ENCODE peak calls at places on chromosome X, in six cellular contexts. N is stimulated activated CD8-positive, alpha-beta memory T cell treated with anti-CD3 and anti-CD28 coated beads, Interleukin-4, amount 100 ng/mL, for 4 hours; R is upper lobe of right lung; W is AG10803; J is amniotic stem cell; F is fibroblast of the aortic adventitia. S is an unnamed sample.

GRCh38 chrX:77635372-77635771 is 150.6 kb downstream of the ATRX start:
- DNase-seq in N (no peak), R (no peak), W (no peak), J (no peak), F (no peak), S (no peak)

GRCh38 chrX:124023838-124024238 is 62.3 kb downstream of the STAG2 start:
- DNase-seq in N (no peak), R (no peak), W (peak), J (no peak), F (peak), S (no peak)

GRCh38 chrX:48468247-48468671 is 1.8 kb downstream of the SLC38A5 start:
- DNase-seq in N (no peak), R (no peak), W (no peak), J (no peak), F (no peak), S (peak)

GRCh38 chrX:150569155-150569477 is 695 bp downstream of the MTM1 start:
- DNase-seq in N (no peak), R (peak), W (peak), J (no peak), F (peak), S (no peak)

GRCh38 chrX:118872102-118872566 is 48.5 kb downstream of the ZCCHC12 start:
- DNase-seq in N (no peak), R (no peak), W (peak), J (no peak), F (no peak), S (no peak)

GRCh38 chrX:13515181-13515930 is 54.0 kb upstream of the EGFL6 start:
- DNase-seq in N (no peak), R (no peak), W (peak), J (no peak), F (peak), S (no peak)

GRCh38 chrX:74421181-74422028 is at the start of gene SLC16A2:
- DNase-seq in N (peak), R (peak), W (peak), J (peak), F (peak), S (peak)

GRCh38 chrX:107776649-107777535 is 641 bp upstream of the NCBP2L start:
- DNase-seq in N (peak), R (peak), W (peak), J (peak), F (peak), S (peak)

GRCh38 chrX:137428251-137428661 is 137.7 kb upstream of the ZIC3 start:
- DNase-seq in N (no peak), R (no peak), W (no peak), J (no peak), F (no peak), S (no peak)

GRCh38 chrX:10620121-10620699 is at the start of gene MID1:
- DNase-seq in N (no peak), R (peak), W (peak), J (peak), F (peak), S (no peak)

GRCh38 chrX:23854122-23854521 is 53.6 kb downstream of the APOO start:
- DNase-seq in N (no peak), R (no peak), W (no peak), J (no peak), F (no peak), S (no peak)

GRCh38 chrX:79117078-79117477 is 27.4 kb upstream of the GPR174 start:
- DNase-seq in N (no peak), R (no peak), W (no peak), J (no peak), F (no peak), S (no peak)

GRCh38 chrX:39336709-39337294 is 535.5 kb downstream of the MID1IP1 start:
- DNase-seq in N (no peak), R (no peak), W (no peak), J (no peak), F (no peak), S (no peak)

GRCh38 chrX:9110808-9111207 is 76.9 kb upstream of the FAM9B start:
- DNase-seq in N (no peak), R (no peak), W (no peak), J (no peak), F (no peak), S (no peak)

GRCh38 chrX:72097081-72097480 is 34.6 kb downstream of the RTL5 start:
- DNase-seq in N (no peak), R (no peak), W (no peak), J (no peak), F (no peak), S (no peak)

GRCh38 chrX:14920196-14920595 is 47.0 kb downstream of the MOSPD2 start:
- DNase-seq in N (no peak), R (no peak), W (peak), J (no peak), F (peak), S (no peak)

GRCh38 chrX:19912-20571 is 261.1 kb upstream of the PLCXD1 start:
- DNase-seq in N (no peak), R (no peak), W (peak), J (no peak), F (no peak), S (no peak)

GRCh38 chrX:136034622-136035021 is 49.4 kb downstream of the SLC9A6 start:
- DNase-seq in N (no peak), R (no peak), W (no peak), J (no peak), F (peak), S (no peak)